ENCODE peak calls at places on chromosomes 6 and 20, in nine cellular contexts. I is mesothelial cell of epicardium; K is dorsolateral prefrontal cortex; E is fibroblast of the aortic adventitia; P is GM13976; U is WTC11; G is CD8-positive, alpha-beta T cell; Y is uterus; F is glutamatergic neuron. M is an unnamed sample.

GRCh38 chr6:41942045-41942851 is 640 bp upstream of the CCND3 start:
- DNase-seq in U (no peak), E (peak; percentile 77), Y (peak; percentile 34), I (no peak), F (no peak), P (no peak), K (no peak), G (no peak), M (no peak)

GRCh38 chr6:116396451-116396850 is 25.7 kb downstream of the DSE start:
- DNase-seq in K (no peak), Y (no peak), I (no peak), G (no peak), E (peak; percentile 16), U (no peak), F (no peak), P (no peak), M (no peak)

GRCh38 chr6:6246539-6246938 is 73.9 kb downstream of the F13A1 start:
- DNase-seq in E (no peak), Y (no peak), I (no peak), K (no peak), U (no peak), G (no peak), F (peak; percentile 13), P (no peak), M (no peak)

GRCh38 chr6:37272834-37273566 is 15.1 kb upstream of the TMEM217 start:
- DNase-seq in K (no peak), G (no peak), Y (no peak), E (no peak), F (no peak), U (no peak), I (no peak), P (no peak), M (no peak)

GRCh38 chr6:150634641-150635292 is 35.1 kb downstream of the PLEKHG1 start:
- DNase-seq in E (peak; percentile 46), I (no peak), U (no peak), F (no peak), P (no peak), K (no peak), Y (no peak), G (no peak), M (no peak)

GRCh38 chr20:33387177-33387576 is 14.1 kb downstream of the CDK5RAP1 start:
- DNase-seq in I (no peak), E (peak; percentile 32), P (no peak), G (no peak), K (no peak), U (no peak), Y (no peak), F (no peak), M (no peak)

GRCh38 chr20:3808141-3808479 is 12.0 kb downstream of the CDC25B start:
- DNase-seq in Y (peak; percentile 88), I (no peak), G (no peak), E (peak; percentile 99), F (no peak), K (peak; percentile 72), P (no peak), U (no peak), M (no peak)

GRCh38 chr6:138403324-138403800 is 661 bp upstream of the HEBP2 start:
- DNase-seq in G (peak; percentile 60), K (no peak), P (peak; percentile 74), Y (peak; percentile 30), I (no peak), E (no peak), F (peak; percentile 62), U (peak; percentile 45), M (peak; percentile 54)

GRCh38 chr20:37294262-37294981 is 5.0 kb downstream of the MANBAL start:
- DNase-seq in G (no peak), P (no peak), F (no peak), Y (no peak), I (no peak), K (no peak), U (no peak), E (no peak), M (no peak)

GRCh38 chr6:151147118-151147832 is 92.5 kb upstream of the AKAP12 start:
- DNase-seq in K (no peak), I (no peak), G (no peak), Y (no peak), F (no peak), U (no peak), P (no peak), E (no peak), M (no peak)

GRCh38 chr20:23245553-23246128 is 105.0 kb upstream of the NXT1 start:
- DNase-seq in P (peak; percentile 83), K (peak; percentile 37), Y (no peak), E (peak; percentile 51), U (peak; percentile 68), G (no peak), I (no peak), F (peak; percentile 67), M (peak; percentile 47)

GRCh38 chr6:159181914-159182313 is 12.7 kb downstream of the FNDC1 start:
- DNase-seq in G (no peak), Y (no peak), K (no peak), P (no peak), I (no peak), F (no peak), U (no peak), E (no peak), M (no peak)

GRCh38 chr6:166662690-166663089 is 35.6 kb upstream of the RPS6KA2 start:
- DNase-seq in E (no peak), K (no peak), I (no peak), F (no peak), G (no peak), U (no peak), Y (no peak), P (no peak), M (no peak)

GRCh38 chr6:135438907-135439535 is 58.5 kb downstream of the AHI1 start:
- DNase-seq in K (no peak), P (peak; percentile 27), U (no peak), E (peak; percentile 44), I (no peak), Y (no peak), G (no peak), F (no peak), M (no peak)
- TF ChIP-seq CTCF in K (peak; percentile 28), P (peak; percentile 59), U (no peak), E (peak; percentile 52), I (no peak), Y (no peak), G (peak; percentile 47), F (no peak), M (peak; percentile 36)

DNA sequence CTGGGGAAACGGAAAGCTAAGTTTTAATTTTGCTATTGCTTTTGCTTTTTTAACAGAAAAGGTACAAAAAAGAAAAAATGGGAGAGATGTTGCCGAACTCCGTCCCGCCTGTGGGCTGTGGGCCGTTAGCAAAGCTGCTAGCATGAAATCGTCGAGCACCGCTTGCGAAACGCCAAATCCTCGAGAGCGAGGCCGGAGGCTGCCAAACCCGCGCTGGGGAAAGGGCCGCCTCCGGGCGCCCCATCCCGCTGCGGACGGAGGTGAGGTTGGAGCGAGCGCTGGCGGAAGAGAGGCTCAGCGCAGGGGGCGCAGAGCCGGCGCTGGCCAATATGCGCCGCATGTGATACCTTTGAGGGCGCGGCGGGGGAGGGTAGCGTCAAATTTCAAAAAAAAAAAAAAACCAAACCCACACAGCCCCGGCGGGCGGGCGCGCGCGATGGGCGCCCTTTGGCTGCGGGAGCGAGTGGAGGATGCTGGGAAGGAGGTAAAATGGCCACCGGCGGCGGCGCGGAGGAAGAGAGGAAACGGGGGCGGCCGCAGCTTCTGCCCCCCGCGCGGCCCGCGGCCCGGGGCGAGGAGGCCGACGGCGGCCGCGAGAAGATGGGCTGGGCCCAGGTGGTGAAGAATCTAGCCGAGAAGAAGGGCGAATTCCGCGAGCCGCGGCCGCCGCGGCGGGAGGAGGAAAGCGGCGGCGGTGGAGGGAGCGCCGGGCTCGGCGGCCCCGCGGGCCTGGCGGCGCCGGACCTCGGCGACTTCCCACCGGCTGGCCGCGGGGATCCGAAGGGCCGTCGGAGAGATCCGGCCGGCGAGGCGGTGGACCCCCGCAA is at the start of gene ZCCHC3:
- DNase-seq in U (peak; percentile 88), F (peak; percentile 89), G (peak; percentile 87), I (peak; percentile 74), P (peak; percentile 94), E (peak; percentile 95), K (peak; percentile 64), Y (peak; percentile 93), M (peak; percentile 86)
- TF ChIP-seq CTCF in U (no peak), F (peak; percentile 3), G (no peak), I (peak; percentile 14), P (no peak), E (no peak), K (peak; percentile 18), Y (no peak), M (no peak)

DNA sequence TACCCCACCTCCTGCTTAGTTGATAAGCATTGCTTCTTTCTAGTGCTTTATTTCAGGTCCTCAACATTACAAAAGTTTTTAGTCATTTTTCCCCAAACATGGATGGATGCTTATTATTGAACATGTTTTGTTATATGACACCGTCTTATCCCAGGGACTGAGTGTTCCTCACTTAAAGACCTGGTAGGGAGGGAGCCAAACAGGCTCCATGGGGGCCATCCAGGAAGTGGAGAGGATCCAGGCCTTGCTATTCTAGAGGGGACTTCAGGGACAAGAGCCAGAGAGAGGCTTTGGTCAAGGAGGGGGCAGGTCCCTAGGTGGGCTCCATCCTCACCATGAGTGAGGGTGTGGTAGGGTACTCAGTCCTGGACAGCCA is 7.4 kb downstream of the SLC32A1 start:
- DNase-seq in Y (no peak), I (no peak), U (no peak), F (no peak), G (no peak), E (no peak), P (no peak), K (peak; percentile 7), M (no peak)
- TF ChIP-seq CTCF in Y (no peak), I (peak; percentile 61), U (no peak), F (peak; percentile 65), G (no peak), E (no peak), P (no peak), K (no peak), M (no peak)

DNA sequence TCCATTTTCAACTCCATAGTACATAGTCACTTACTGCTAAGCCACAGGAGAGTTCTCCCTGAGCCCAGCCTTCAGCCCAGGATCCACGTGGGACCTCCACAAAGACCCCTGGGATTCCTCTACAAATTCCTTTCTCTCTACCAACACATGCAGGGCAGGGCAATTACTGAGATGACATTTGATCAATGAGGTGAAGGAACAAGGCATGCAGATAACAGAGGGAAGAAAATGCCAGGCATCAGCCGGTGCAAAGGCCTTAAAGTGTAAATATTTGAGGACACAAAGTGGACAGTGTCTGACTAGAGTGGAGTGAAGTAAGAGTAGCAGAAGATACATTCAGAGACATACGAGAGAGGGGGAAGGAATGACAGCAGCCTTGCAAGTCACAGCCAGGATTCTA is 70.2 kb downstream of the HS3ST5 start:
- DNase-seq in F (no peak), U (no peak), E (no peak), K (no peak), G (no peak), Y (no peak), P (no peak), I (no peak), M (no peak)
- TF ChIP-seq CTCF in F (no peak), U (no peak), E (no peak), K (no peak), G (no peak), Y (no peak), P (no peak), I (no peak), M (no peak)

M was measured in nephron progenitor cell.